ENCODE peak calls at places on chromosomes 3 and 15, in six cellular contexts. U is A549, X is H1, L is K562, T is HepG2, Y is GM12878. A is an unnamed sample.

GRCh38 chr15:59741274-59741906 is 52.3 kb upstream of the BNIP2 start:
- DNase-seq in U (no peak), X (no peak), L (peak), T (peak), Y (no peak), A (peak)

GRCh38 chr3:57130426-57131209 is 34.5 kb downstream of the IL17RD start:
- DNase-seq in U (no peak), X (peak), L (no peak), T (no peak), Y (no peak), A (peak)

GRCh38 chr3:148360046-148360445 is 337.7 kb upstream of the AGTR1 start:
- DNase-seq in U (no peak), X (no peak), L (no peak), T (no peak), Y (no peak), A (no peak)

GRCh38 chr3:100492810-100493140 is 356 bp downstream of the TMEM45A start:
- DNase-seq in U (no peak), X (no peak), L (no peak), T (no peak), Y (no peak), A (no peak)

GRCh38 chr15:85482896-85483295 is 102.5 kb downstream of the AKAP13 start:
- DNase-seq in U (no peak), X (no peak), L (no peak), T (no peak), Y (no peak), A (no peak)

GRCh38 chr3:32725721-32726120 is 40.7 kb downstream of the CNOT10 start:
- DNase-seq in U (no peak), X (no peak), L (no peak), T (no peak), Y (no peak), A (no peak)

GRCh38 chr15:67010898-67011619 is 54.3 kb upstream of the SMAD3 start:
- DNase-seq in U (no peak), X (peak), L (no peak), T (no peak), Y (no peak), A (no peak)

GRCh38 chr15:75030023-75030413 is 6.6 kb downstream of the PPCDC start:
- DNase-seq in U (no peak), X (no peak), L (no peak), T (no peak), Y (no peak), A (no peak)

GRCh38 chr3:159418571-159419526 is 569.8 kb upstream of the IL12A start:
- DNase-seq in U (no peak), X (no peak), L (no peak), T (no peak), Y (no peak), A (no peak)

GRCh38 chr3:4421121-4421520 is 45.9 kb downstream of the SUMF1 start:
- DNase-seq in U (peak), X (no peak), L (peak), T (no peak), Y (no peak), A (no peak)

GRCh38 chr3:98561727-98562521 is 30.1 kb downstream of the GPR15 start:
- DNase-seq in U (no peak), X (no peak), L (no peak), T (no peak), Y (no peak), A (no peak)

GRCh38 chr3:129078510-129078909 is 17.9 kb downstream of the GP9 start:
- DNase-seq in U (no peak), X (no peak), L (no peak), T (no peak), Y (no peak), A (no peak)

GRCh38 chr15:78768531-78769408 is 42.5 kb downstream of the ADAMTS7 start:
- DNase-seq in U (no peak), X (no peak), L (no peak), T (no peak), Y (no peak), A (no peak)

GRCh38 chr3:183698318-183698731 is 728 bp downstream of the YEATS2 start:
- DNase-seq in U (peak), X (no peak), L (peak), T (no peak), Y (no peak), A (peak)
- TF ChIP-seq CHD2 in U (no peak), X (no peak), L (no peak), T (no peak), Y (no peak), A (no peak)

GRCh38 chr3:186784820-186785516 is 1.6 kb downstream of the EIF4A2 start:
- DNase-seq in U (no peak), X (no peak), L (no peak), T (no peak), Y (no peak), A (no peak)

GRCh38 chr3:186785517-186786018 is 2.2 kb downstream of the EIF4A2 start:
- DNase-seq in U (no peak), X (no peak), L (no peak), T (no peak), Y (no peak), A (no peak)

GRCh38 chr3:186783731-186784515 is 546 bp downstream of the EIF4A2 start:
- DNase-seq in U (peak), X (peak), L (peak), T (peak), Y (no peak), A (peak)

GRCh38 chr3:186782542-186783069 is 771 bp upstream of the EIF4A2 start:
- DNase-seq in U (no peak), X (no peak), L (peak), T (peak), Y (no peak), A (peak)

GRCh38 chr3:186783070-186783730 is at the start of gene EIF4A2:
- DNase-seq in U (peak), X (peak), L (peak), T (peak), Y (no peak), A (peak)
- TF ChIP-seq EP300 in U (no peak), X (peak), L (peak), T (no peak), Y (no peak), A (peak)

GRCh38 chr15:101047301-101047781 is 128.2 kb downstream of the LRRK1 start:
- DNase-seq in U (no peak), X (peak), L (no peak), T (no peak), Y (no peak), A (peak)

GRCh38 chr15:101045236-101045646 is 126.1 kb downstream of the LRRK1 start:
- DNase-seq in U (no peak), X (no peak), L (no peak), T (no peak), Y (no peak), A (no peak)

GRCh38 chr15:101045835-101046691 is 126.9 kb downstream of the LRRK1 start:
- DNase-seq in U (no peak), X (peak), L (no peak), T (no peak), Y (no peak), A (no peak)

GRCh38 chr15:101048191-101049011 is 129.2 kb downstream of the LRRK1 start:
- DNase-seq in U (no peak), X (peak), L (no peak), T (no peak), Y (no peak), A (peak)

GRCh38 chr15:101046826-101047225 is 127.7 kb downstream of the LRRK1 start:
- DNase-seq in U (no peak), X (peak), L (no peak), T (no peak), Y (no peak), A (no peak)
- TF ChIP-seq CHD2 in U (no peak), X (no peak), L (no peak), T (no peak), Y (no peak), A (no peak)

GRCh38 chr3:94064243-94064642 is 1.4 kb downstream of the NSUN3 start:
- DNase-seq in U (no peak), X (no peak), L (peak), T (no peak), Y (no peak), A (no peak)

GRCh38 chr3:94065819-94066218 is 3.0 kb downstream of the NSUN3 start:
- DNase-seq in U (no peak), X (no peak), L (no peak), T (no peak), Y (no peak), A (no peak)

GRCh38 chr3:94061297-94061696 is 1.4 kb downstream of the DHFR2 start:
- DNase-seq in U (no peak), X (no peak), L (no peak), T (no peak), Y (no peak), A (no peak)

GRCh38 chr3:94063497-94064119 is 747 bp downstream of the NSUN3 start:
- DNase-seq in U (no peak), X (no peak), L (peak), T (peak), Y (no peak), A (no peak)

GRCh38 chr3:94062513-94063404 is at the start of the genes DHFR2 and NSUN3:
- DNase-seq in U (peak), X (peak), L (peak), T (peak), Y (peak), A (peak)
- TF ChIP-seq EP300 in U (no peak), X (no peak), L (peak), T (peak), Y (no peak), A (no peak)

GRCh38 chr3:63992461-63993209 is 30.7 kb downstream of the PSMD6 start:
- DNase-seq in U (no peak), X (no peak), L (no peak), T (no peak), Y (no peak), A (no peak)

GRCh38 chr3:63991666-63992065 is 31.6 kb downstream of the PSMD6 start:
- DNase-seq in U (no peak), X (no peak), L (no peak), T (no peak), Y (no peak), A (no peak)

GRCh38 chr3:63988943-63989342 is 34.4 kb downstream of the PSMD6 start:
- DNase-seq in U (no peak), X (no peak), L (no peak), T (no peak), Y (no peak), A (no peak)

GRCh38 chr3:63990204-63990603 is 33.1 kb downstream of the PSMD6 start:
- DNase-seq in U (no peak), X (no peak), L (no peak), T (no peak), Y (no peak), A (no peak)

GRCh38 chr3:63990733-63991132 is 32.6 kb downstream of the PSMD6 start:
- DNase-seq in U (no peak), X (no peak), L (no peak), T (peak), Y (no peak), A (no peak)
- TF ChIP-seq CHD2 in U (no peak), X (no peak), L (no peak), T (no peak), Y (no peak), A (no peak)

DNA sequence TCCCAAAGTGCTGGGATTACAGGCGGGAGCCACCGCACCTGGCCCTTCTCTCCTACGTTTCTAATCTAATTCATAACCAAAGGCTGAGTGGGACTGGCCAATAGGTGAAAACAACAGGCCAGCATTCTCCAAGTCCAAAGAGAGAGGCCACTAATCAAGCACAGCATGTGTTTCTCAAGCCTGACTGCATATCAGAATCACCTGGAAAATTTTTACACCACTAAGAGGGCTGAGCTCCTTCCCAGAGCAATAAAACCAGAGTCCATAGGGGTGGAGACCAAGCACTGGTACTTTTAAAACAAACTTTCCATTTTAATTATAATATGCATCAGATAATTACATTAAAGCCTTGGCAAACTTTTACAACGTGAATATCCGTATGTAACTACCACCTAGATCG is 254.4 kb downstream of the OPA1 start:
- DNase-seq in U (no peak), X (no peak), L (no peak), T (no peak), Y (no peak), A (no peak)
- TF ChIP-seq EP300 in U (no peak), X (no peak), L (no peak), T (no peak), Y (no peak), A (no peak)

DNA sequence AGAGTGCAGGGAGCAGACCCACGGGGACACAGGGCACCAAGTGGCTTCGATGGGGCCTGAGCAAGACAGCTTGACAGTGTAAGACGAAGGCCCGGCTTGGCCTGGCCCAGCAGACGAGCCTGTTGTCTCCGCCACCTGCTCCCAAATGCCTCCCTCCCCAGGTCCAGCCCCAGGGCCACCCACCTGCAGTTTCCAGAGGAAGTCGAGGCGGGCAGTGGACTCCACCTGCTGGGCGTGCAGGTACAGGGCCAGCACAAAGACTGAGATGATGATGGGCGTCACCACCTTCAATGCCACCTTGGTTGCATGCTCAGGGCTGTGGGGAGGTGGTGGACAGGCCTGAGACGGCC is 94.1 kb downstream of the SEC22A start:
- DNase-seq in U (no peak), X (no peak), L (no peak), T (no peak), Y (no peak), A (no peak)
- TF ChIP-seq CHD2 in U (no peak), X (no peak), L (no peak), T (no peak), Y (no peak), A (no peak)

DNA sequence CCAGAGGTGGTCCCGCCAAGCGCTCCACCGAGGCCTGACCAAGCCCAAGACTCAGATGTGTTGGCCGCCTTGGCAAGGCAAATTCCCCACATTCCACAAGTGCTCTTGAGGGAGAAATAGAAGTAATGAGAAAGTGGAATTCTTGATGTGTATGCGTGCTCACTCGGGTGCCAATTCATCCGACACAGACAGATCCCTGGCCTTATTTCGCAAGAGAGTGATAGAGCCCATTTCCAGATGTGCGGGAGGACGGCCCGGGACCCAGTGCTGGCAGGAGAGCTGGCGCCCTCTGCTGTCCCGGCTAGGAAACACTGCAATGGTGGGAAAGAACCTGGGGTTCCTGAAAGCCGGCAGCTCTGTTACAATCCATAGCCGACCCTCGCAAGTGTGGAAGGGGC is 76.0 kb downstream of the HMG20A start:
- DNase-seq in U (peak), X (peak), L (peak), T (peak), Y (no peak), A (peak)
- TF ChIP-seq EP300 in U (no peak), X (no peak), L (no peak), T (no peak), Y (no peak), A (peak)